ENCODE peak calls at places on chromosomes 11 and 22, in eight cellular contexts. K, P, M, N, I, X, W and A are unnamed samples.

GRCh38 chr11:2458321-2458720 is 13.5 kb downstream of the KCNQ1 start:
- DNase-seq in M (no peak), W (no peak), N (no peak), X (no peak), P (no peak), K (no peak), I (no peak), A (no peak)

GRCh38 chr11:113615098-113615497 is 91.0 kb downstream of the TMPRSS5 start:
- DNase-seq in I (no peak), K (no peak), X (no peak), M (no peak), N (no peak), W (peak), P (no peak), A (no peak)

GRCh38 chr22:24492391-24492790 is 2.7 kb upstream of the UPB1 start:
- DNase-seq in M (no peak), X (no peak), I (no peak), K (no peak), N (no peak), P (no peak), W (no peak), A (no peak)

GRCh38 chr11:59708537-59708936 is 5.1 kb downstream of the OR10V1 start:
- DNase-seq in M (no peak), P (no peak), W (no peak), K (no peak), N (no peak), X (no peak), I (no peak), A (no peak)

GRCh38 chr11:35359321-35360058 is 59.9 kb downstream of the SLC1A2 start:
- DNase-seq in K (no peak), M (peak), W (no peak), I (no peak), P (no peak), N (no peak), X (no peak), A (no peak)

GRCh38 chr11:121134758-121135312 is 33.8 kb downstream of the TECTA start:
- DNase-seq in N (no peak), P (no peak), M (no peak), I (no peak), W (no peak), X (no peak), K (no peak), A (no peak)

GRCh38 chr11:796565-797299 is 1.3 kb downstream of the SLC25A22 start:
- DNase-seq in I (no peak), X (no peak), M (peak), N (no peak), W (no peak), P (no peak), K (no peak), A (no peak)

GRCh38 chr22:18156878-18157713 is 7.1 kb downstream of the USP18 start:
- DNase-seq in P (peak), M (peak), W (peak), N (no peak), X (peak), I (peak), K (peak), A (peak)

GRCh38 chr11:125380756-125381445 is 115.2 kb downstream of the FEZ1 start:
- DNase-seq in W (no peak), N (no peak), X (no peak), P (no peak), M (no peak), I (no peak), K (no peak), A (no peak)

GRCh38 chr11:69915501-69916250 is 96.5 kb upstream of the FGF3 start:
- DNase-seq in W (peak), N (no peak), X (no peak), P (peak), K (peak), M (peak), I (peak), A (peak)

DNA sequence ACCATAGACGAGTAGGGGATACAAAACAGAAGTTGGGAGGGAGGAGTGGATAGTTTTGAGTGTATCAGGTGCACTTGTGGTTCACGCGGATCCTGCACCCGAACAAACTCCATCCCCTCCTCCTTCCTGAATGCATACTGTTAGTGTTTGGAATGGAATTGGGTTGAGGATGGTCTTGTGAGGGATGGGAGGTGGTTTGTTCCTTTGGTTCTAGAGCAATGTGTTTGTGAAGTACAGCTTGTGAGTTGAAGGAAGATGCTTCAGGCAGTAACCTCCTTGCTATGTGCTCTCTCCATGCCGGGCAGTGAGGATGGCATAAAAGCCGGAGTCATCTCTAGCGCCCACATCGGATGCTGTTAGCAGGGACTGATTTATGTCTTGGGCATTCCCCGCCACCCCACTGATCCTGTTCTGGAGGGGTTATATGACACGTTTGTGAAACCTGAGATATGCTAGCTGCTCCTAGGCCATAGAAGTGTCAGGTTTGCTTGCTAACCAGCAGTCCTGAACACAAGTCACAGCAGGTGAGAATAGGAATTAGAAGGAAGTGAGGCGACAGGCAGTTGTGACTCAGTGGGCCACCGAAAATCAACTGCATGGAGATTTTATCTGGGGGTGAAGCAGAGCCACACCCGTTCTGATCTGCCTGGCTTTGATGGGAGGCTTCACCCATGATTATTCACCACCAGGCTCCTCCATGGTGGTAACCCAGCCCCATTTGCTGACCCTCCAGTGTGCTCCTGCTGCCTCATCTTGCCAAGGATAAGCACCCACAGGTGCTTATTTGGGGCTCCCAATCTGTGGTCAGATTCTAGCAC is 2.2 kb downstream of the BCR start:
- DNase-seq in W (peak), M (no peak), I (peak), X (no peak), P (no peak), N (peak), K (no peak), A (peak)
- H3K4me3 ChIP-seq in W (peak), M (peak), I (peak), X (peak), P (peak), N (peak), K (peak), A (peak)

GRCh38 chr22:41204992-41205900 is at the start of gene L3MBTL2:
- DNase-seq in I (peak), K (peak), M (peak), X (peak), W (peak), P (peak), N (peak), A (peak)
- TF ChIP-seq POLR2A in I (peak), K (peak), M (peak), X (peak), W (peak), P (peak), N (peak), A (peak)

DNA sequence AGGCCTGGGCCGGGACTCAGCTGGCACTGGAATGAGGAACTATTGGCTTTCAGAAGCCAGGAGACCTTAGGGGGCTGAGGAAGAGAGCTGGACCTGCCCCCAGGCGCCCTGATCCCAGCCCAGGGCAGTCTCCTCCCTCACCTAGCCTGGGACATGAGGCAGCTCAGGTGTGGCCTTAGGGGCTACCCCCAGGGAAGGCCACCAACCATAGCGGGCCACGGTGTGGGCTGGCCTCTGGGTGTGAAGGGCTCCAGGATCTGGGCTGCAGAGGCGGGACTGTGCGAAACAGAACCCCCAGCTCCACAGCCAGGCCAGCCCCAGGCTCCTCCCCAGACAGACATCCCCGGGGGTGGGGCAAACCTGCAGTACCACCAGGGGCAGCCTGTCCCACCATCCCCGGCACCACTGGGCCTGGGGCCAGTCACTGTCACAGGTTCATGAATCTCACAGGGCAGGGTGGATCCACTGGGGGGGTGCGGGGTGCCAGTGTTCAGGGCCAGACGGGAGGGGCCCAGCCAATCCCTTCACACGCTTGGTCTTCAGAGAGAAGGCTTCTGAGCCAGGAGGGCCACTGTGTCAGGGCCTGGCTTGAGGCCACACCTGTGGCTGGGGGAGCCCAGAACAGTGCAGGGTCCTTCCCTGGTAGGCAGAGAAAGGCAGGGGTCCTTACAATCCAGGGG is 3.5 kb downstream of the PLXNB2 start:
- DNase-seq in M (peak), W (no peak), X (no peak), P (no peak), I (no peak), K (no peak), N (no peak), A (peak)
- TF ChIP-seq MAX in M (no peak), W (no peak), X (no peak), P (no peak), I (no peak), K (no peak), N (no peak), A (no peak)

DNA sequence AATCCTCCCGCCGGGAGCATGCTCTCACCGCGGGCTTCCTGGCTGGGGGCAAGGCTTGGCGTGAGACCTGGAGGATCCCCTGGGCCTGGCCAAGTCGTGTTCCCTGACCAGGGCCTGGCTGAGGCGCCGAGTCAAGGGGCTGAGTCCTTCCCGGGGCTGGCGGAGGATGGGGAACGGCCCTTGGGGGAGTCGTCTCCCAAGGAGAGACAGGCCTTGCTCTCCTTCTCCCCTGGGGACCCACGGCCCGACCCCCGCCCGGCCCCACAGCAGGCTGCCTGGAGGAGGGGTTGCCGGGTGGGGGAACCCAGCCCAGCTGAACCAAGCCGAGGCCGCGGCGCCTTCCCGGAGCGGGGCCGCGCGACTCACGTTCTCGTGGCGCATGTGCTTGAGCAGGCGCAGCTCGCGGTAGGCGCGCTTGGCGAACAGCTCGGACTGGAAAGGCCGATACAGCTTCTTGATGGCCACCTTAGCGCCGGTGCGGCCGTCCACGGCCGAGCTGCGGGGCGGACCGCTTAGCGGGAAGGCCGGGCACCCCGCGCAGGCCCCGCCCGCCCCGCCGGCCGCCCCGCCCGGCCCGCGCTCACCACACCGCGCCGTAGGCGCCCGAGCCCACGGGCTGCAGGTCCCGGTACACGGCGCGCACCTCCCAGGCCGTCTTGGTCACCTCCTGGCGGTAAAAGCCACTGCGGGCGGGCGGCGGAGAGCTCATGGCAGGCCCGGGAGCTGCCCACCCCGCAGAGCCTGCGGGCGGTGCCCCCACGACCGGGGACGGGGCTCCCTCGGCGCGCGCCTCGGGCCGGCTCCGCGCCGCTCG is 475 bp downstream of the MAPK12 start:
- DNase-seq in X (no peak), N (no peak), W (peak), K (no peak), M (no peak), P (no peak), I (peak), A (peak)
- H3K4me3 ChIP-seq in X (peak), N (peak), W (peak), K (peak), M (peak), P (peak), I (peak), A (peak)

DNA sequence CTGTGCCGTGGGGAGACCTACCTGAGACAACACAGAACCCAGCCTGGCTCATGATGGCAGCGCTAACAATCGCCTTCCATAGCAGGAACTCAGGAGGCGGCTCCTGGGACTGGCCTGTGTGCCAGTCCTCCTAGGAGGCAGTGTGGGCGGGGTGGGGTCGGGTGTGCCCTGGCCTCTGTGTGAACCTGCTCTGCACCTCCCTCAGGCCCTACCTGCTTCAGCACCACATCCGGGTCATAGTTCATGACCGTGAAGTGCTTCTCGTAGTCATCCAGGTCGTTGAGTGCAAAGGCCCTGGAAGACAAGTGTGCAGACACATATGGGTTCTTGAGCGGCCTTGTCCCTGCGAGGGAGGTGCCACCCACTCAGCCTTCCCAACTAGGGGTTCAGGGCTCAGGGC is 15.3 kb downstream of the TTLL12 start:
- DNase-seq in W (no peak), X (no peak), I (no peak), P (no peak), M (no peak), K (no peak), N (no peak), A (no peak)
- TF ChIP-seq POLR2A in W (no peak), X (no peak), I (no peak), P (no peak), M (no peak), K (no peak), N (no peak), A (no peak)

GRCh38 chr22:30368420-30368819 is 11.6 kb downstream of the CCDC157 start:
- DNase-seq in W (no peak), M (no peak), X (no peak), N (no peak), P (no peak), K (no peak), I (no peak), A (no peak)

GRCh38 chr22:30365891-30366290 is 9.1 kb downstream of the CCDC157 start:
- DNase-seq in X (no peak), M (no peak), N (no peak), P (no peak), W (no peak), I (no peak), K (no peak), A (no peak)

GRCh38 chr22:30361916-30362631 is 5.3 kb downstream of the CCDC157 start:
- DNase-seq in N (no peak), P (no peak), K (no peak), M (no peak), W (no peak), X (no peak), I (no peak), A (no peak)

GRCh38 chr22:30357650-30358215 is 926 bp downstream of the CCDC157 start:
- DNase-seq in X (no peak), N (no peak), K (no peak), W (no peak), I (no peak), P (no peak), M (no peak), A (no peak)

GRCh38 chr22:30362632-30363281 is 6.0 kb downstream of the CCDC157 start:
- DNase-seq in M (no peak), X (no peak), I (no peak), P (no peak), N (no peak), K (no peak), W (peak), A (no peak)
- TF ChIP-seq MAX in M (no peak), X (no peak), I (no peak), P (no peak), N (no peak), K (no peak), W (no peak), A (no peak)

GRCh38 chr11:128502736-128503135 is 84.6 kb downstream of the ETS1 start:
- DNase-seq in W (no peak), X (no peak), I (peak), M (no peak), P (no peak), K (no peak), N (no peak), A (no peak)

GRCh38 chr11:128503231-128503991 is 83.9 kb downstream of the ETS1 start:
- DNase-seq in N (no peak), P (no peak), W (no peak), K (no peak), X (no peak), I (peak), M (no peak), A (no peak)

GRCh38 chr11:128505449-128506058 is 81.8 kb downstream of the ETS1 start:
- DNase-seq in W (no peak), K (no peak), P (no peak), N (no peak), M (no peak), I (no peak), X (no peak), A (no peak)

GRCh38 chr11:128506384-128506783 is 81.0 kb downstream of the ETS1 start:
- DNase-seq in M (no peak), P (no peak), I (no peak), X (no peak), W (no peak), N (no peak), K (no peak), A (no peak)

DNA sequence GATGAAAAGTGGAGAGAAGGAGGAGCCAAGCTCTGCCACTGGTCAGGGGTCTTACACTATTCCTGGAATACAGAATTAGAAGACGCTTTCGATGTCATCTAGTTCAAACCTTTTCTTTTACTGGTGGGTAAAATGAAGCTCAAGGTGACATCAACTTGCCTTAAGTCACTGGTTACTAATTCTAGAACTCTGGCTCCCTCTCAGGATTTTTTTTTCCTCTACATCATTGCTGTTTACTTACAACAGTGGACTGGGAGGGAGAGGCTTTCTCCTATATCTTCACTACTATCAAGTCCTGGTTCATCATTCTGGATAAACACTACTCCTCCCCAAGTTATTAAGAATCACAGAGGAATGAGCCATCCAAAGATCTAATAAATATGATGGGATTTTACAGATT is 82.9 kb downstream of the ETS1 start:
- DNase-seq in M (no peak), P (no peak), N (no peak), W (no peak), K (no peak), X (no peak), I (no peak), A (no peak)
- H3K4me3 ChIP-seq in M (no peak), P (no peak), N (no peak), W (no peak), K (no peak), X (no peak), I (no peak), A (no peak)